ENCODE peak calls at places on chromosomes 5 and 9, in seven cellular contexts. One of them, this sample, is unnamed.
A peak's percentile ranks its signal among the peaks of the same experiment; 100 is the strongest.

GRCh38 chr9:134367796-134368490 is 41.7 kb downstream of the RXRA start:
- DNase-seq in SJSA1: no peak
- DNase-seq in fibroblast of lung: no peak
- DNase-seq in prostate gland: peak; percentile 71
- DNase-seq in right atrium auricular region: no peak
- DNase-seq in neural progenitor cell: peak; percentile 40
- DNase-seq in testis: no peak
- DNase-seq in this sample: peak; percentile 69

GRCh38 chr5:91151947-91152346 is 231.2 kb downstream of the ARRDC3 start:
- DNase-seq in SJSA1: peak; percentile 43
- DNase-seq in fibroblast of lung: peak; percentile 89
- DNase-seq in prostate gland: peak; percentile 74
- DNase-seq in right atrium auricular region: no peak
- DNase-seq in neural progenitor cell: no peak
- DNase-seq in testis: no peak
- DNase-seq in this sample: peak; percentile 26

GRCh38 chr5:149363936-149364335 is 6.1 kb downstream of the PCYOX1L start:
- DNase-seq in SJSA1: no peak
- DNase-seq in fibroblast of lung: no peak
- DNase-seq in prostate gland: no peak
- DNase-seq in right atrium auricular region: no peak
- DNase-seq in neural progenitor cell: no peak
- DNase-seq in testis: no peak
- DNase-seq in this sample: no peak

GRCh38 chr9:71909887-71910601 is 949 bp downstream of the ABHD17B start:
- DNase-seq in SJSA1: peak; percentile 47
- DNase-seq in fibroblast of lung: peak; percentile 28
- DNase-seq in prostate gland: peak; percentile 58
- DNase-seq in right atrium auricular region: peak; percentile 59
- DNase-seq in neural progenitor cell: peak; percentile 86
- DNase-seq in testis: peak; percentile 64
- DNase-seq in this sample: peak; percentile 80

GRCh38 chr9:122342323-122343050 is 28.3 kb upstream of the PTGS1 start:
- DNase-seq in SJSA1: no peak
- DNase-seq in fibroblast of lung: no peak
- DNase-seq in prostate gland: no peak
- DNase-seq in right atrium auricular region: no peak
- DNase-seq in neural progenitor cell: peak; percentile 60
- DNase-seq in testis: no peak
- DNase-seq in this sample: peak; percentile 78

GRCh38 chr5:102666164-102666951 is 88.7 kb upstream of the PAM start:
- DNase-seq in SJSA1: no peak
- DNase-seq in fibroblast of lung: no peak
- DNase-seq in prostate gland: no peak
- DNase-seq in right atrium auricular region: no peak
- DNase-seq in neural progenitor cell: peak; percentile 40
- DNase-seq in testis: no peak
- DNase-seq in this sample: no peak

GRCh38 chr9:134964686-134965085 is 47.0 kb upstream of the FCN1 start:
- DNase-seq in SJSA1: no peak
- DNase-seq in fibroblast of lung: no peak
- DNase-seq in prostate gland: no peak
- DNase-seq in right atrium auricular region: no peak
- DNase-seq in neural progenitor cell: no peak
- DNase-seq in testis: no peak
- DNase-seq in this sample: peak; percentile 10

GRCh38 chr5:163205645-163206044 is 231.8 kb upstream of the CCNG1 start:
- DNase-seq in SJSA1: no peak
- DNase-seq in fibroblast of lung: no peak
- DNase-seq in prostate gland: no peak
- DNase-seq in right atrium auricular region: no peak
- DNase-seq in neural progenitor cell: no peak
- DNase-seq in testis: no peak
- DNase-seq in this sample: no peak

GRCh38 chr5:127957701-127958190 is 125.8 kb upstream of the SLC12A2 start:
- DNase-seq in SJSA1: no peak
- DNase-seq in fibroblast of lung: no peak
- DNase-seq in prostate gland: no peak
- DNase-seq in right atrium auricular region: no peak
- DNase-seq in neural progenitor cell: no peak
- DNase-seq in testis: no peak
- DNase-seq in this sample: no peak

GRCh38 chr5:143577554-143577953 is 174.1 kb upstream of the NR3C1 start:
- DNase-seq in SJSA1: no peak
- DNase-seq in fibroblast of lung: no peak
- DNase-seq in prostate gland: no peak
- DNase-seq in right atrium auricular region: no peak
- DNase-seq in neural progenitor cell: peak; percentile 29
- DNase-seq in testis: no peak
- DNase-seq in this sample: no peak

GRCh38 chr5:15821506-15821905 is 321.5 kb downstream of the FBXL7 start:
- DNase-seq in SJSA1: peak; percentile 40
- DNase-seq in fibroblast of lung: peak; percentile 23
- DNase-seq in prostate gland: no peak
- DNase-seq in right atrium auricular region: no peak
- DNase-seq in neural progenitor cell: no peak
- DNase-seq in testis: no peak
- DNase-seq in this sample: no peak

GRCh38 chr9:28166179-28166578 is 592.9 kb upstream of the C9orf72 start:
- DNase-seq in SJSA1: no peak
- DNase-seq in fibroblast of lung: no peak
- DNase-seq in prostate gland: no peak
- DNase-seq in right atrium auricular region: no peak
- DNase-seq in neural progenitor cell: no peak
- DNase-seq in testis: no peak
- DNase-seq in this sample: no peak

GRCh38 chr5:164353155-164353554 is 847.7 kb downstream of the MAT2B start:
- DNase-seq in SJSA1: no peak
- DNase-seq in fibroblast of lung: peak; percentile 26
- DNase-seq in prostate gland: no peak
- DNase-seq in right atrium auricular region: no peak
- DNase-seq in neural progenitor cell: no peak
- DNase-seq in testis: no peak
- DNase-seq in this sample: no peak

GRCh38 chr5:94524841-94525697 is 93.3 kb downstream of the KIAA0825 start:
- DNase-seq in SJSA1: peak; percentile 16
- DNase-seq in fibroblast of lung: peak; percentile 61
- DNase-seq in prostate gland: peak; percentile 7
- DNase-seq in right atrium auricular region: no peak
- DNase-seq in neural progenitor cell: peak; percentile 60
- DNase-seq in testis: peak; percentile 23
- DNase-seq in this sample: peak; percentile 35

GRCh38 chr5:90264930-90265857 is 144.4 kb downstream of the CETN3 start:
- DNase-seq in SJSA1: peak; percentile 58
- DNase-seq in fibroblast of lung: peak; percentile 74
- DNase-seq in prostate gland: peak; percentile 47
- DNase-seq in right atrium auricular region: peak; percentile 67
- DNase-seq in neural progenitor cell: peak; percentile 72
- DNase-seq in testis: peak; percentile 74
- DNase-seq in this sample: peak; percentile 2

GRCh38 chr9:33044677-33045282 is 19.7 kb downstream of the DNAJA1 start:
- DNase-seq in SJSA1: no peak
- DNase-seq in fibroblast of lung: peak; percentile 22
- DNase-seq in prostate gland: peak; percentile 34
- DNase-seq in right atrium auricular region: no peak
- DNase-seq in neural progenitor cell: peak; percentile 62
- DNase-seq in testis: peak; percentile 66
- DNase-seq in this sample: peak; percentile 79

GRCh38 chr5:142833517-142834446 is 63.6 kb downstream of the ARHGAP26 start:
- DNase-seq in SJSA1: no peak
- DNase-seq in fibroblast of lung: no peak
- DNase-seq in prostate gland: no peak
- DNase-seq in right atrium auricular region: no peak
- DNase-seq in neural progenitor cell: no peak
- DNase-seq in testis: no peak
- DNase-seq in this sample: no peak

DNA sequence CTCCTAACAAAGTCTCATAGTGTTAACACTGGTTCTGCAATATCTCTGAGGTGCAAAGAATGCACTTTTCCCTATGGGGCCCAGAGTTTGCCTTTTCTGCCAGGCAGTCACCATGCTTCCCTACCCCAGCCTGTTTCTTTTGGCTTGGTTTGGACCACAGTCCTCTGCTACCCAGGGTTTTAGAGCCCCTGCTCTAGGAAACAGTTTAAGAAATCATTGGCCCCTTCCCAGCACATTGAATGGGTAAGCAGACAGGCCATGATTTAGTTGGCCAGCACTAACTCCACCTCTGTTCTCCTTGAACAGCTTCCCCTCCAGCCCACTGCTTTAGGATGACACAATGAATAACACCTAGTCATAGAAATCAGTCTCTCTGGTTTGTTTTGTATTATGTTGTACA is 73.2 kb downstream of the UBAP1 start:
- DNase-seq in SJSA1: no peak
- DNase-seq in fibroblast of lung: no peak
- DNase-seq in prostate gland: no peak
- DNase-seq in right atrium auricular region: no peak
- DNase-seq in neural progenitor cell: no peak
- DNase-seq in testis: no peak
- DNase-seq in this sample: no peak
- H3K36me3 ChIP-seq in SJSA1: peaks cover 39% of the 10 kb centered on the region
- H3K36me3 ChIP-seq in fibroblast of lung: peaks cover 13% of the 10 kb centered on the region
- H3K36me3 ChIP-seq in prostate gland: no peaks in the 10 kb centered on the region
- H3K36me3 ChIP-seq in right atrium auricular region: peaks cover 40% of the 10 kb centered on the region
- H3K36me3 ChIP-seq in neural progenitor cell: no peaks in the 10 kb centered on the region
- H3K36me3 ChIP-seq in testis: no peaks in the 10 kb centered on the region
- H3K36me3 ChIP-seq in this sample: peaks cover 13% of the 10 kb centered on the region

GRCh38 chr9:127557466-127557869 is 54.6 kb upstream of the STXBP1 start:
- DNase-seq in SJSA1: peak; percentile 63
- DNase-seq in fibroblast of lung: peak; percentile 82
- DNase-seq in prostate gland: no peak
- DNase-seq in right atrium auricular region: no peak
- DNase-seq in neural progenitor cell: peak; percentile 53
- DNase-seq in testis: no peak
- DNase-seq in this sample: peak; percentile 74
- H3K36me3 ChIP-seq in SJSA1: peaks cover 65% of the 10 kb centered on the region
- H3K36me3 ChIP-seq in fibroblast of lung: peaks cover 28% of the 10 kb centered on the region
- H3K36me3 ChIP-seq in prostate gland: no peaks in the 10 kb centered on the region
- H3K36me3 ChIP-seq in right atrium auricular region: peaks cover 11% of the 10 kb centered on the region
- H3K36me3 ChIP-seq in neural progenitor cell: no peaks in the 10 kb centered on the region
- H3K36me3 ChIP-seq in testis: no peaks in the 10 kb centered on the region
- H3K36me3 ChIP-seq in this sample: peaks cover 3% of the 10 kb centered on the region

GRCh38 chr9:79709945-79710674 is 138.3 kb downstream of the TLE4 start:
- DNase-seq in SJSA1: no peak
- DNase-seq in fibroblast of lung: no peak
- DNase-seq in prostate gland: no peak
- DNase-seq in right atrium auricular region: no peak
- DNase-seq in neural progenitor cell: no peak
- DNase-seq in testis: no peak
- DNase-seq in this sample: no peak

GRCh38 chr9:79705704-79706103 is 133.9 kb downstream of the TLE4 start:
- DNase-seq in SJSA1: no peak
- DNase-seq in fibroblast of lung: no peak
- DNase-seq in prostate gland: no peak
- DNase-seq in right atrium auricular region: no peak
- DNase-seq in neural progenitor cell: no peak
- DNase-seq in testis: no peak
- DNase-seq in this sample: no peak

GRCh38 chr9:79707589-79707988 is 135.8 kb downstream of the TLE4 start:
- DNase-seq in SJSA1: no peak
- DNase-seq in fibroblast of lung: no peak
- DNase-seq in prostate gland: no peak
- DNase-seq in right atrium auricular region: no peak
- DNase-seq in neural progenitor cell: no peak
- DNase-seq in testis: no peak
- DNase-seq in this sample: no peak

GRCh38 chr9:79706512-79706911 is 134.7 kb downstream of the TLE4 start:
- DNase-seq in SJSA1: no peak
- DNase-seq in fibroblast of lung: no peak
- DNase-seq in prostate gland: no peak
- DNase-seq in right atrium auricular region: no peak
- DNase-seq in neural progenitor cell: no peak
- DNase-seq in testis: no peak
- DNase-seq in this sample: no peak

DNA sequence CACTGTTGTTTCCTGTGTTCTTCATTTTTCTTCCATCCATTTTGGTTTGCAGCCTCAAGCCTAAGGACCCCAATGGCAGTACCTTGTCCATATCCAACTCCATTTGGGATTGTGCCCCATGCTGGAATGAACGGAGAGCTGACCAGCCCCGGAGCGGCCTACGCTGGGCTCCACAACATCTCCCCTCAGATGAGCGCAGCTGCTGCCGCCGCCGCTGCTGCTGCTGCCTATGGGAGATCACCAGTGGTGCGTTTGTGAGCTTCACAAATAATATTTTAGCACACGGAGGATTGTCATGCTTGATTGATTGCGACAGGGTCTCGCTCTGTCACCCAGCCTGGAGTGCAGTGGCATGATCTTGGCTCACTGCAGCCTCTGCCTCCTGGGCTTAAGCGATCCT is 136.8 kb downstream of the TLE4 start:
- DNase-seq in SJSA1: no peak
- DNase-seq in fibroblast of lung: no peak
- DNase-seq in prostate gland: no peak
- DNase-seq in right atrium auricular region: no peak
- DNase-seq in neural progenitor cell: no peak
- DNase-seq in testis: no peak
- DNase-seq in this sample: no peak
- H3K36me3 ChIP-seq in SJSA1: peaks cover 79% of the 10 kb centered on the region
- H3K36me3 ChIP-seq in fibroblast of lung: no peaks in the 10 kb centered on the region
- H3K36me3 ChIP-seq in prostate gland: no peaks in the 10 kb centered on the region
- H3K36me3 ChIP-seq in right atrium auricular region: peaks cover 7% of the 10 kb centered on the region
- H3K36me3 ChIP-seq in neural progenitor cell: peaks cover 71% of the 10 kb centered on the region
- H3K36me3 ChIP-seq in testis: no peaks in the 10 kb centered on the region
- H3K36me3 ChIP-seq in this sample: peaks cover 5% of the 10 kb centered on the region

GRCh38 chr5:72283358-72283757 is 36.7 kb downstream of the MRPS27 start:
- DNase-seq in SJSA1: no peak
- DNase-seq in fibroblast of lung: peak; percentile 29
- DNase-seq in prostate gland: no peak
- DNase-seq in right atrium auricular region: no peak
- DNase-seq in neural progenitor cell: no peak
- DNase-seq in testis: no peak
- DNase-seq in this sample: no peak

GRCh38 chr5:72285425-72285821 is 34.6 kb downstream of the MRPS27 start:
- DNase-seq in SJSA1: no peak
- DNase-seq in fibroblast of lung: no peak
- DNase-seq in prostate gland: no peak
- DNase-seq in right atrium auricular region: no peak
- DNase-seq in neural progenitor cell: no peak
- DNase-seq in testis: no peak
- DNase-seq in this sample: no peak

GRCh38 chr5:72288923-72289322 is 31.1 kb downstream of the MRPS27 start:
- DNase-seq in SJSA1: no peak
- DNase-seq in fibroblast of lung: no peak
- DNase-seq in prostate gland: no peak
- DNase-seq in right atrium auricular region: no peak
- DNase-seq in neural progenitor cell: no peak
- DNase-seq in testis: no peak
- DNase-seq in this sample: no peak

GRCh38 chr5:72284674-72285424 is 35.2 kb downstream of the MRPS27 start:
- DNase-seq in SJSA1: no peak
- DNase-seq in fibroblast of lung: no peak
- DNase-seq in prostate gland: no peak
- DNase-seq in right atrium auricular region: no peak
- DNase-seq in neural progenitor cell: no peak
- DNase-seq in testis: no peak
- DNase-seq in this sample: no peak

DNA sequence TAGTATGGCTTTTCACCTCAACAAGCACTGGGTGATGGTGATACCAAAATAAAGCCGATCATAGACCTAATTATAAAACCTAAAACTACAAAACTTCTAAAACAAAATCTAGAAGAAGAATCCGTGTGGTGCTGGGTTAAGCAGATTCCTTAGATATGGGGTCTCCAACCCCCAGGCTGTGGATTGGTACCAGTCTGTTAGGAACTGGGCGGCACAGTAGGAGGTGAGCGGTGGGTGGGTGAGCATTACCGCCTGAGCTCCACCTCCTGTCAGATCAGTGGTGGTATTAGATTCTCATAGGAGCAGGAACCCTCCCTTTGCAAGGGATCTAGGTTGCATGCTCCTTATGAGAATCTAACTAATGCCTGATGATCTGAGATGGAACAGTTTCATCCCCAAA is 33.2 kb downstream of the MRPS27 start:
- DNase-seq in SJSA1: no peak
- DNase-seq in fibroblast of lung: no peak
- DNase-seq in prostate gland: no peak
- DNase-seq in right atrium auricular region: no peak
- DNase-seq in neural progenitor cell: no peak
- DNase-seq in testis: no peak
- DNase-seq in this sample: no peak
- H3K36me3 ChIP-seq in SJSA1: peaks cover 14% of the 10 kb centered on the region
- H3K36me3 ChIP-seq in fibroblast of lung: no peaks in the 10 kb centered on the region
- H3K36me3 ChIP-seq in prostate gland: no peaks in the 10 kb centered on the region
- H3K36me3 ChIP-seq in right atrium auricular region: no peaks in the 10 kb centered on the region
- H3K36me3 ChIP-seq in neural progenitor cell: peaks cover 9% of the 10 kb centered on the region
- H3K36me3 ChIP-seq in testis: no peaks in the 10 kb centered on the region
- H3K36me3 ChIP-seq in this sample: peaks cover 4% of the 10 kb centered on the region